ENCODE peak calls at places on chromosomes 1 and 21, in four cellular contexts. C is breast epithelium, U is GM12864, Z is fibroblast of mammary gland. Y is an unnamed sample.

GRCh38 chr1:227959325-227959860 is 11.7 kb upstream of the WNT9A start:
- DNase-seq in C (no peak), U (no peak), Z (no peak), Y (no peak)

GRCh38 chr1:8966606-8967005 is 20.9 kb downstream of the CA6 start:
- DNase-seq in C (no peak), U (no peak), Z (no peak), Y (no peak)

GRCh38 chr1:76759950-76760349 is 107.3 kb upstream of the ST6GALNAC5 start:
- DNase-seq in C (no peak), U (no peak), Z (peak), Y (no peak)

GRCh38 chr1:198776602-198777029 is 137.8 kb downstream of the PTPRC start:
- DNase-seq in C (no peak), U (no peak), Z (peak), Y (peak)

GRCh38 chr1:151055581-151055980 is 3.8 kb downstream of the CDC42SE1 start:
- DNase-seq in C (no peak), U (no peak), Z (no peak), Y (no peak)

GRCh38 chr1:83508485-83509151 is 490.3 kb downstream of the TTLL7 start:
- DNase-seq in C (no peak), U (peak), Z (peak), Y (no peak)

GRCh38 chr1:212791676-212792395 is at the start of the genes NSL1 and TATDN3:
- DNase-seq in C (peak), U (peak), Z (peak), Y (peak)

GRCh38 chr1:43293896-43294760 is 6.7 kb upstream of the TIE1 start:
- DNase-seq in C (no peak), U (no peak), Z (peak), Y (no peak)

GRCh38 chr1:33364578-33364945 is 43.7 kb upstream of the A3GALT2 start:
- DNase-seq in C (no peak), U (no peak), Z (no peak), Y (no peak)

GRCh38 chr1:157734328-157734727 is 33.8 kb upstream of the FCRL3 start:
- DNase-seq in C (no peak), U (peak), Z (no peak), Y (no peak)

GRCh38 chr21:27129215-27129614 is 162.3 kb upstream of the ADAMTS5 start:
- DNase-seq in C (no peak), U (no peak), Z (no peak), Y (no peak)

GRCh38 chr1:183331095-183331742 is 87.0 kb downstream of the NMNAT2 start:
- DNase-seq in C (no peak), U (no peak), Z (no peak), Y (no peak)

GRCh38 chr1:20141001-20141400 is 1.9 kb downstream of the PLA2G2F start:
- DNase-seq in C (no peak), U (no peak), Z (no peak), Y (no peak)

GRCh38 chr1:61358770-61359455 is 276.6 kb downstream of the NFIA start:
- DNase-seq in C (no peak), U (no peak), Z (peak), Y (no peak)

GRCh38 chr1:175714350-175714749 is 29.0 kb downstream of the TNR start:
- DNase-seq in C (no peak), U (no peak), Z (no peak), Y (no peak)

GRCh38 chr1:227869851-227870305 is 54.4 kb downstream of the PRSS38 start:
- DNase-seq in C (no peak), U (no peak), Z (peak), Y (no peak)

GRCh38 chr21:17550671-17551308 is 37.9 kb downstream of the CXADR start:
- DNase-seq in C (no peak), U (no peak), Z (peak), Y (no peak)

GRCh38 chr1:234760303-234760723 is 150.3 kb upstream of the IRF2BP2 start:
- DNase-seq in C (no peak), U (no peak), Z (no peak), Y (no peak)

GRCh38 chr1:178649582-178650350 is 75.3 kb upstream of the RALGPS2 start:
- DNase-seq in C (no peak), U (no peak), Z (no peak), Y (no peak)

GRCh38 chr1:240139511-240139910 is 47.8 kb downstream of the FMN2 start:
- DNase-seq in C (no peak), U (no peak), Z (no peak), Y (no peak)

GRCh38 chr1:167645161-167645560 is 15.1 kb downstream of the RCSD1 start:
- DNase-seq in C (no peak), U (no peak), Z (no peak), Y (no peak)

GRCh38 chr1:89990976-89991831 is 3.7 kb upstream of the ZNF326 start:
- DNase-seq in C (no peak), U (no peak), Z (no peak), Y (no peak)

GRCh38 chr1:208437416-208437815 is 193.2 kb upstream of the PLXNA2 start:
- DNase-seq in C (no peak), U (no peak), Z (peak), Y (no peak)

GRCh38 chr1:216531308-216532239 is 108.3 kb upstream of the USH2A start:
- DNase-seq in C (no peak), U (no peak), Z (peak), Y (no peak)

GRCh38 chr1:154767315-154768240 is 102.5 kb downstream of the KCNN3 start:
- DNase-seq in C (peak), U (no peak), Z (no peak), Y (no peak)

GRCh38 chr1:10903826-10904225 is 107.4 kb upstream of the CASZ1 start:
- DNase-seq in C (no peak), U (no peak), Z (no peak), Y (no peak)

GRCh38 chr1:201653883-201654282 is 115.0 kb downstream of the NAV1 start:
- DNase-seq in C (no peak), U (no peak), Z (peak), Y (no peak)

GRCh38 chr1:243474384-243474851 is 218.6 kb downstream of the SDCCAG8 start:
- DNase-seq in C (no peak), U (no peak), Z (no peak), Y (no peak)

GRCh38 chr1:55980574-55980973 is 598.8 kb downstream of the PLPP3 start:
- DNase-seq in C (no peak), U (no peak), Z (no peak), Y (no peak)

GRCh38 chr1:45863117-45863670 is 59.8 kb downstream of the MAST2 start:
- DNase-seq in C (no peak), U (no peak), Z (no peak), Y (no peak)

GRCh38 chr21:24509131-24509530 is 1098.2 kb downstream of the MRPL39 start:
- DNase-seq in C (no peak), U (no peak), Z (no peak), Y (no peak)

GRCh38 chr21:24514081-24514733 is 1093.1 kb downstream of the MRPL39 start:
- DNase-seq in C (no peak), U (no peak), Z (no peak), Y (no peak)
- TF ChIP-seq CTCF in C (peak), U (peak), Z (peak), Y (no peak)

GRCh38 chr1:205743977-205744376 is 6.0 kb downstream of the NUCKS1 start:
- DNase-seq in C (no peak), U (no peak), Z (no peak), Y (no peak)

GRCh38 chr1:205741681-205742080 is 8.3 kb downstream of the NUCKS1 start:
- DNase-seq in C (no peak), U (no peak), Z (no peak), Y (no peak)

GRCh38 chr1:205744403-205744802 is 5.6 kb downstream of the NUCKS1 start:
- DNase-seq in C (no peak), U (no peak), Z (no peak), Y (no peak)

GRCh38 chr1:205735218-205735617 is 14.8 kb downstream of the NUCKS1 start:
- DNase-seq in C (no peak), U (no peak), Z (no peak), Y (no peak)

DNA sequence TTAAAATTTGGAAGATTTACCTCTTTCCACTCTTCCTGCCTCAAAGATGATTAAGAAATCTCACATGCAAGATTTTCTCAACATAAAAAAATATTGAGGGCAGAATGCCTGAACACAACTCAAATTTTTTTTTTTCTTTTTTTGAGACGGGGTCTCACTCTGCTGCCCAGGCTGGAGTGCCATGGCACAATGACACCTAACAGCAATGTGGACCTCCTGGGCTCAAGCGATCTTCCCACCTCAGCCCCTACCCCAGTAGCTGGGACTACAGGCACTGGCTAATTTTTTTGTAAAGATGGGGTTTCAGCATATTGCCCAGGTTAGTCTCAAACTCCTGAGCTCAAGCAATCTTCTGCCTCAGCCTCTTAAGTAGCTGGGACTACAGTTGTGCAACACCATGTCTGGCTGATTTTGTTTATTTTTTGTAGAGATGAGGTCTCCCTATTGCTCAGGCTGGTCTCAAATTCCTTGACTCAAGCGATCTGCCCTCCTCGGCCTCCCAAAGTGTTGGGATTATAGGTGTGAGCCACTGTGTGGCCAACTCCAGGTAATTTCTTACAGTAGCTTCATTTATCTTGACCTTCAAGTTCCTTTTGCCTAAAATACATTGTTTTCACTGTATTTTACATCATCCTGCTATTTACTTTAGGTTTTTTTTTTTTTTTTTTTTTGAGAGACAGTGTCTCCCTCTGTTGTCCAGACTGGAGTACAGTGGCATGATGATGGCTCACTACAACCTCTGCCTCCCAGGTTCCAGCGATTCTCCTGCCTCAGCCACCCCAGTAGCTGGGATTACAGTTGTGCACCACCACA is 10.4 kb downstream of the NUCKS1 start:
- DNase-seq in C (no peak), U (no peak), Z (peak), Y (no peak)
- TF ChIP-seq CTCF in C (no peak), U (no peak), Z (peak), Y (no peak)

GRCh38 chr1:119771016-119771415 is 2.3 kb upstream of the HMGCS2 start:
- DNase-seq in C (no peak), U (no peak), Z (peak), Y (no peak)
- TF ChIP-seq CTCF in C (no peak), U (no peak), Z (no peak), Y (no peak)

GRCh38 chr21:45152265-45152746 is 77.9 kb downstream of the ADARB1 start:
- DNase-seq in C (no peak), U (peak), Z (no peak), Y (peak)
- TF ChIP-seq CTCF in C (no peak), U (peak), Z (no peak), Y (no peak)

DNA sequence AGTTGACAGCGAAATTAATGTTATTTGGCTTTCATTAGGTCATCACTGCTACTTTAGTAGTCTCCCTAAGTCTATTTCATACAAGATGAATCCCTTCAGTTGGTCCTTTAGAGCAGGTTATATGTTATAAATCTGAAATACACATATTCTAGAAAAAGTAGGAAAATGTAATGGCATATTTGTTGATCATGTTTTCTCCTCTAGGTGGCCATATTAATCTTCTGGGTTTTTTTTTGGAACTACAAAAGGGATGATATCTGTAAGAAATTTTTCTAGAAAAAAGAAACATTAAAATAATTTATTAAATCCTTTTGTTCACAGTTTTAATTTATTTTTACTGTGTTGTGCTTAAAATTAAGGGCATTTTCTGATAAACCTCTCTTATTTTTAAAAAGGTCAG is 87.9 kb downstream of the SYT14 start:
- DNase-seq in C (no peak), U (no peak), Z (no peak), Y (no peak)
- TF ChIP-seq CTCF in C (no peak), U (no peak), Z (no peak), Y (no peak)

DNA sequence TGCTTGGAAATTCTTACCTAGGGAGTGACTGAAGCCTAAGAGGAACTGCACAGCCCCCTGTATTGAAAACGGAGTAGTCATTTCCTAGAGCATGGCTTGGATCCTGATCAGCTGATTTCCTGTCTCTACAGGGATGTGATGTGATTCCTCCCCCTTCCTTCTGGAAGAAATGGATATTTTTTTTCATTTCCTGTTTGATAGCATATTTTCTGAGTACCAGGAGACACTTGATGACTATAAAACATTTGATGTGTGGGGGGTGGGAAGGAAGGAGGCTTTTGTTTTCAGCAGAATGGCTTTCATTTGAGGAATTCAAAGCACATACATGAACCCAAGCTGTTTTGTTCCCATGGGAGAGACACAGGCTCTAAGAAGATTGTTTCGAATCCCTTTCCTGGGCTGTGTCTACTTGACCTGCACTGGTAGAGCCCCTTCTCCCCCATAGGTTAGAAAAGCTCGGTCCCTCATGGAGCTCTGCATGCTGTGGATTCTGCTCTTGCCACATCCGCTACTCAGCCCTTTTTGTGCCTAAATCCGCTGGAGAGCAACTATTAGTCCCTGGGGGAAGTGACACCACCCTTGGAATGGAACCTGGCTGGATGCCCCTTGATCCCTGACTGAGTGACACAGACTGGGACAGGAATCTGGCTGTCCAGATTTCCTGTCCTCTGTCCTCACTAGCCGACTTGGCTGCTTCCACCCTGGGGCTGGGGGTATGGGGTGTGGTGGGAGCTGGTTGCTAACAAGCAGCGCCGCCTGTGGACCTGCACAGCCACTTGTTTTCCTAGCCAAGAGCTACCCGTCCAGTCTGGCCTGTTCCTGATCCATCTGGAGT is 71.8 kb upstream of the MACF1 start:
- DNase-seq in C (peak), U (no peak), Z (peak), Y (peak)
- TF ChIP-seq CTCF in C (peak), U (no peak), Z (no peak), Y (no peak)

DNA sequence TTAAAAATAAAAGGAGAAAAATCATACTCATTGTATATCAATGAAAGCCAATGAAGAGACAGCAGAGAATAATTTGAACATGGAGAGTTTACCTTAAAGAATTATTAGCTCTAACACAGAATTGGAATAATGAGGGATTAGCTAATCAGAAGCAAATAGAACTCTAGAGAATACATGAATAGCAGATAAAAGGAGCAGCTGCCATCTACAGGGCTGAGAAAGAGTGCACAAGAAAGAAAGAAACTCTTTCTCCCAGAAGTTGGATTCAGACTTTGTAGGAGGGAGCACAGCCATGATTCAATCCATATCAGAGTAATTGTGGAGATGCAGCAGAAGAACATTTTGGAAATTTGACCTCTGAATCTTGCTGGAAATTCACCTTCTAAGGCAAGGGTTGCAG is 1171.2 kb downstream of the PLA2G4A start:
- DNase-seq in C (no peak), U (no peak), Z (no peak), Y (no peak)
- TF ChIP-seq CTCF in C (no peak), U (no peak), Z (no peak), Y (no peak)

GRCh38 chr1:57926025-57926552 is 502.2 kb upstream of the DAB1 start:
- DNase-seq in C (no peak), U (no peak), Z (no peak), Y (no peak)

GRCh38 chr1:57927003-57927402 is 503.1 kb upstream of the DAB1 start:
- DNase-seq in C (no peak), U (no peak), Z (no peak), Y (no peak)

GRCh38 chr1:57922130-57922529 is 498.3 kb upstream of the DAB1 start:
- DNase-seq in C (no peak), U (no peak), Z (no peak), Y (no peak)
- TF ChIP-seq CTCF in C (no peak), U (no peak), Z (no peak), Y (no peak)

DNA sequence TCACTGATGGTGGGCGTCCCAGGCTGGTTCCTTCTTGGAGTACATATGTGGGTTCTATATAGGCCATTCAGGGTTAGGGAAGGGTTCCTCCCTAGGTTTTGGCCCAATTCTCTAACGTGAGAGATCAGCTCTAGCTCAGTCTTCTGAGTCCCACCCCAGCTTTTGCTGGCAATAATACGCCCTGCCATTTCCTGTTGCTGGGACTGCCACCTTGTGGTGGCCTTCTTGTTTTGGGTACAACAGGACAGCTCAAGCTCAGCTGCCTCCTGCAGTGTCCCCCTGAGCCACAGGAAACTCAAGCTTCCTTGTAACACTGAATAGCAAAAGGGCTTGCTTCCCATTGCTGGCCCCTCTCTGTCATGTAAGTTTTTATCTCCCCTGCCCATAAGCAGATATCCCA is 77.8 kb downstream of the BACH1 start:
- DNase-seq in C (no peak), U (peak), Z (peak), Y (no peak)
- TF ChIP-seq CTCF in C (no peak), U (peak), Z (peak), Y (no peak)

GRCh38 chr1:86146566-86146965 is 10.0 kb downstream of the COL24A1 start:
- DNase-seq in C (no peak), U (no peak), Z (no peak), Y (no peak)
- TF ChIP-seq CTCF in C (no peak), U (no peak), Z (peak), Y (no peak)